ENCODE peak calls at places on chromosomes 5 and 9, in six cellular contexts. J, X, D, H, G and L are unnamed samples.
A peak's percentile ranks its signal among the peaks of the same experiment; 100 is the strongest.

GRCh38 chr5:122499617-122500016 is 187.6 kb downstream of the SNCAIP start:
- DNase-seq in J (no peak), X (no peak), D (no peak), H (no peak), G (no peak), L (no peak)

GRCh38 chr9:5895782-5896181 is 5.1 kb downstream of the MLANA start:
- DNase-seq in J (no peak), X (no peak), D (no peak), H (no peak), G (no peak), L (no peak)

GRCh38 chr5:147539053-147539452 is 29.2 kb upstream of the DPYSL3 start:
- DNase-seq in J (no peak), X (no peak), D (no peak), H (no peak), G (peak; percentile 70), L (no peak)

GRCh38 chr5:140109050-140109817 is 4.7 kb upstream of the PURA start:
- DNase-seq in J (no peak), X (no peak), D (peak; percentile 38), H (no peak), G (no peak), L (peak; percentile 19)

GRCh38 chr5:73826761-73827450 is 200.9 kb downstream of the ARHGEF28 start:
- DNase-seq in J (no peak), X (no peak), D (no peak), H (no peak), G (peak; percentile 64), L (no peak)

GRCh38 chr5:160675988-160676387 is 176.0 kb downstream of the ATP10B start:
- DNase-seq in J (no peak), X (no peak), D (no peak), H (no peak), G (no peak), L (no peak)

GRCh38 chr9:100303812-100304211 is 48.9 kb downstream of the TEX10 start:
- DNase-seq in J (no peak), X (no peak), D (no peak), H (no peak), G (peak; percentile 62), L (no peak)

GRCh38 chr9:98846081-98846480 is 38.6 kb downstream of the GALNT12 start:
- DNase-seq in J (no peak), X (no peak), D (no peak), H (no peak), G (no peak), L (no peak)

GRCh38 chr5:17000296-17000939 is 64.3 kb upstream of the MYO10 start:
- DNase-seq in J (no peak), X (no peak), D (no peak), H (no peak), G (peak; percentile 99), L (no peak)

GRCh38 chr5:154076240-154076922 is 37.6 kb downstream of the MFAP3 start:
- DNase-seq in J (no peak), X (no peak), D (no peak), H (no peak), G (no peak), L (no peak)

GRCh38 chr9:14906000-14906399 is 4.2 kb downstream of the FREM1 start:
- DNase-seq in J (no peak), X (no peak), D (no peak), H (no peak), G (no peak), L (no peak)

GRCh38 chr9:69249337-69249736 is 75.3 kb downstream of the TJP2 start:
- DNase-seq in J (no peak), X (no peak), D (no peak), H (no peak), G (peak; percentile 8), L (no peak)

GRCh38 chr9:111928342-111928720 is 31.7 kb downstream of the UGCG start:
- DNase-seq in J (no peak), X (no peak), D (no peak), H (no peak), G (peak; percentile 80), L (no peak)

GRCh38 chr5:134958755-134959154 is 9.0 kb upstream of the CATSPER3 start:
- DNase-seq in J (no peak), X (peak; percentile 46), D (no peak), H (no peak), G (no peak), L (no peak)

GRCh38 chr9:23431459-23431858 is 394.6 kb downstream of the ELAVL2 start:
- DNase-seq in J (no peak), X (no peak), D (no peak), H (no peak), G (no peak), L (no peak)

GRCh38 chr5:50905996-50906395 is 239.6 kb downstream of the PARP8 start:
- DNase-seq in J (no peak), X (no peak), D (no peak), H (no peak), G (no peak), L (no peak)

GRCh38 chr5:72848474-72849428 is 32.3 kb downstream of the TNPO1 start:
- DNase-seq in J (no peak), X (no peak), D (peak; percentile 66), H (peak; percentile 48), G (peak; percentile 44), L (peak; percentile 67)

GRCh38 chr5:121691478-121691877 is 160.2 kb upstream of the FTMT start:
- DNase-seq in J (no peak), X (no peak), D (no peak), H (peak; percentile 33), G (peak; percentile 2), L (no peak)

GRCh38 chr5:146218163-146218562 is 14.8 kb downstream of the RBM27 start:
- DNase-seq in J (no peak), X (no peak), D (no peak), H (no peak), G (no peak), L (no peak)

GRCh38 chr5:116585227-116585626 is 10.6 kb upstream of the SEMA6A start:
- DNase-seq in J (no peak), X (no peak), D (no peak), H (no peak), G (no peak), L (no peak)

GRCh38 chr9:99464568-99464967 is 242.5 kb downstream of the SEC61B start:
- DNase-seq in J (no peak), X (no peak), D (no peak), H (no peak), G (no peak), L (no peak)

GRCh38 chr9:90969021-90969675 is 167.5 kb downstream of the SYK start:
- DNase-seq in J (no peak), X (no peak), D (no peak), H (no peak), G (no peak), L (no peak)

GRCh38 chr5:9477537-9477936 is 68.3 kb downstream of the SEMA5A start:
- DNase-seq in J (no peak), X (no peak), D (no peak), H (no peak), G (no peak), L (no peak)

GRCh38 chr5:77337716-77338115 is 127.2 kb downstream of the PDE8B start:
- DNase-seq in J (no peak), X (no peak), D (no peak), H (no peak), G (no peak), L (no peak)

GRCh38 chr5:153565822-153566221 is 75.4 kb downstream of the GRIA1 start:
- DNase-seq in J (no peak), X (no peak), D (no peak), H (no peak), G (peak; percentile 58), L (no peak)

DNA sequence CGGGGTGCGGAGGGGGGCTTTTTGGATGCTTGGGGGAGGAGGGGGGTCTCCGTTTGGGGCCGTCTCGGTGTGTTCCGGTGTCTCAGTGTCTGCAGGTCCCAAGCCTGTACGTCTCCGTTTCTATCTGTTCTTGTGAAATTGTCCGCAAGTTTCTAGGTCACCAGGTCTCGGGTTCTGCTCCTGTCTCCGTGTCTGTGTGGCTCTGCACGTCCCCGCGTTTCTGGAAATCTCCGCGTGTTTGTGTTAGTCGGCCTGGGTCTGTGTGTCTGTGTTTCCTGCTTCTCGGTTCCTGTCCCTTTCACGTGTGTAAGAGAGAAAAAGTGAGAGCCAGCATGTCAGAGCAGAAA is 947 bp downstream of the COL27A1 start:
- DNase-seq in J (no peak), X (no peak), D (no peak), H (peak; percentile 35), G (no peak), L (no peak)
- H3K4me3 ChIP-seq in J (peak overlapping the region; percentile 60), X (peak overlapping the region; percentile 49), D (peak overlapping the region; percentile 42), H (peak overlapping the region; percentile 71), G (peak overlapping the region; percentile 70), L (peak overlapping the region; percentile 56)

DNA sequence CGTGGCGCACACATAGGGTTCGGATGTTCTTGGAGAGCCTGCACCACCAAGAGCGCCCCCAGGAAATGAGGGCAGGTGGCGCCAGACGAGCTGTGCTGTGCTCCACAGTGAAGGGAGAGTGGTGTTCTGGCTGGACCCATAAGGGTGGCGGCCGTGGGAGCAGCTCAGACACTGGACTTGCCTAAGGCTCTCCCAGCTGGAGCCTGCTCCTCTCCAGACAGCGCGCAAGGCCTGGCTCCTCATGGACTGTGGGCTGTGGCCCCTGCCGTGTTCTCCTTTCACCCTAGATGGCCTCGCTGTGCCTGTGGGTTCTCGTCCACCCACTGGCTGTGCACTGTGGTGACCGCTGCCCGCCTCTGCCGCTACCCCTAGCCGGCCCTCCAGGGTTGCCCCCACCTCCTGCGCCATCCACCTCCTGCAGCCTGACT is 92.9 kb downstream of the EHMT1 start:
- DNase-seq in J (no peak), X (no peak), D (no peak), H (no peak), G (no peak), L (no peak)
- TF ChIP-seq CTCF in J (no peak), X (peak; percentile 18), D (no peak), H (no peak), G (no peak), L (no peak)

GRCh38 chr9:114786251-114786650 is 19.6 kb downstream of the TNFSF15 start:
- DNase-seq in J (no peak), X (no peak), D (no peak), H (no peak), G (no peak), L (no peak)
- H3K9me3 ChIP-seq in J (no peaks in the 10 kb centered on the region), X (no peaks in the 10 kb centered on the region), D (no peaks in the 10 kb centered on the region), H (no peaks in the 10 kb centered on the region), G (no peaks in the 10 kb centered on the region), L (no peaks in the 10 kb centered on the region)

GRCh38 chr5:149519624-149520023 is 31.6 kb downstream of the CSNK1A1 start:
- DNase-seq in J (no peak), X (no peak), D (no peak), H (no peak), G (no peak), L (no peak)

GRCh38 chr5:149514512-149514911 is 36.7 kb downstream of the CSNK1A1 start:
- DNase-seq in J (no peak), X (no peak), D (no peak), H (no peak), G (no peak), L (no peak)

GRCh38 chr5:149521739-149522373 is 29.4 kb downstream of the CSNK1A1 start:
- DNase-seq in J (no peak), X (no peak), D (no peak), H (no peak), G (no peak), L (no peak)

DNA sequence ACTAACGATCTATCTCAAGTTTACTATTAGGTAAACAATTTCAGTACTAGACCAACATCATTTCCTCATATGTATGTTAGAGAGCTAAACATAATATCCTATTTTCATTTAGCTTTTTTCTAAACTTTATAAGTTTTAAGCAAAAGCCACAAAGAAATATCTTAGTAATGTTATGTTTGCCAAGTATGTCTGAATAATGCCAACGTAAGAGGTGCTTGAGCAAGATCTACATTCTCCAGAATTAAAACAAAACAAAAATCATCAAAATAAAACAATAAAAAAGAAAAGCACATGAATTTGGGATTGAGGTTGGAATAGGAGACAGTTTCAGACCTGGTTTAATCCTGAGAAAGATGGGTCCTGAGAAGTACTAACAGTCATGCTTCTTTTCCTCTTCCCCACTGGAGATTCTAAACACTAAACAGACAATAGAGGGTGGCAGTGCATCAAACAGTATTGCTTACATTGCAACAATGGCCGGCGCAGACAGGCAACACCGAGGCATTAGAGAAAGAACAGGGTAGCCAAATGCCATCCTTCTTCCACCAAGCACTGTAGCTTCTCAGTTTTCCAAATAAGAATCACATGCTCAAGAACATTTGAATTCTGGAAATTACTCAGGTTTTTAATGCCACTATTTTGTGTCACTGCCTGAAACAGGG is 33.6 kb downstream of the CSNK1A1 start:
- DNase-seq in J (no peak), X (no peak), D (no peak), H (no peak), G (peak; percentile 26), L (no peak)
- H3K4me3 ChIP-seq in J (no peak overlapping the region), X (no peak overlapping the region), D (no peak overlapping the region), H (no peak overlapping the region), G (no peak overlapping the region), L (no peak overlapping the region)